ENCODE peak calls at places on chromosomes 3 and 15, in four cellular contexts. One of them, this sample, is unnamed.

GRCh38 chr3:197487911-197488391 is 67.8 kb downstream of the BDH1 start:
- DNase-seq in K562: no peak
- DNase-seq in coronary artery: no peak
- DNase-seq in MCF 10A: peak
- DNase-seq in this sample: no peak

GRCh38 chr15:27854601-27855000 is 244.5 kb downstream of the OCA2 start:
- DNase-seq in coronary artery: no peak
- DNase-seq in MCF 10A: no peak
- DNase-seq in K562: no peak
- DNase-seq in this sample: no peak

GRCh38 chr3:50155891-50156290 is 767 bp downstream of the SEMA3F start:
- DNase-seq in coronary artery: no peak
- DNase-seq in MCF 10A: peak
- DNase-seq in K562: no peak
- DNase-seq in this sample: no peak

GRCh38 chr15:58724471-58724870 is 25.0 kb downstream of the ADAM10 start:
- DNase-seq in coronary artery: no peak
- DNase-seq in MCF 10A: no peak
- DNase-seq in K562: no peak
- DNase-seq in this sample: no peak

GRCh38 chr15:60819860-60820259 is 340.9 kb upstream of the ICE2 start:
- DNase-seq in K562: no peak
- DNase-seq in coronary artery: no peak
- DNase-seq in MCF 10A: peak
- DNase-seq in this sample: no peak

GRCh38 chr3:197709135-197709534 is 27.6 kb downstream of the RUBCN start:
- DNase-seq in coronary artery: no peak
- DNase-seq in K562: no peak
- DNase-seq in MCF 10A: no peak
- DNase-seq in this sample: no peak

GRCh38 chr15:101028772-101029438 is 109.7 kb downstream of the LRRK1 start:
- DNase-seq in coronary artery: no peak
- DNase-seq in MCF 10A: no peak
- DNase-seq in K562: no peak
- DNase-seq in this sample: no peak

GRCh38 chr3:135125171-135125801 is 330.2 kb downstream of the EPHB1 start:
- DNase-seq in MCF 10A: peak
- DNase-seq in coronary artery: no peak
- DNase-seq in K562: peak
- DNase-seq in this sample: peak

GRCh38 chr15:60118146-60118545 is 114.0 kb downstream of the FOXB1 start:
- DNase-seq in coronary artery: no peak
- DNase-seq in MCF 10A: no peak
- DNase-seq in K562: no peak
- DNase-seq in this sample: no peak

GRCh38 chr15:29616512-29616911 is 205.8 kb downstream of the TJP1 start:
- DNase-seq in MCF 10A: no peak
- DNase-seq in K562: no peak
- DNase-seq in coronary artery: no peak
- DNase-seq in this sample: no peak

GRCh38 chr15:29612096-29612495 is 210.2 kb downstream of the TJP1 start:
- DNase-seq in MCF 10A: peak
- DNase-seq in coronary artery: no peak
- DNase-seq in K562: no peak
- DNase-seq in this sample: peak

GRCh38 chr15:29612701-29613100 is 209.6 kb downstream of the TJP1 start:
- DNase-seq in coronary artery: no peak
- DNase-seq in MCF 10A: no peak
- DNase-seq in K562: no peak
- DNase-seq in this sample: no peak

GRCh38 chr15:29615791-29616190 is 206.5 kb downstream of the TJP1 start:
- DNase-seq in coronary artery: no peak
- DNase-seq in K562: no peak
- DNase-seq in MCF 10A: no peak
- DNase-seq in this sample: no peak

GRCh38 chr15:29613951-29614382 is 208.3 kb downstream of the TJP1 start:
- DNase-seq in K562: peak
- DNase-seq in MCF 10A: peak
- DNase-seq in coronary artery: no peak
- DNase-seq in this sample: no peak
- TF ChIP-seq CTCF in K562: peak
- TF ChIP-seq CTCF in MCF 10A: peak
- TF ChIP-seq CTCF in coronary artery: no peak
- TF ChIP-seq CTCF in this sample: no peak

DNA sequence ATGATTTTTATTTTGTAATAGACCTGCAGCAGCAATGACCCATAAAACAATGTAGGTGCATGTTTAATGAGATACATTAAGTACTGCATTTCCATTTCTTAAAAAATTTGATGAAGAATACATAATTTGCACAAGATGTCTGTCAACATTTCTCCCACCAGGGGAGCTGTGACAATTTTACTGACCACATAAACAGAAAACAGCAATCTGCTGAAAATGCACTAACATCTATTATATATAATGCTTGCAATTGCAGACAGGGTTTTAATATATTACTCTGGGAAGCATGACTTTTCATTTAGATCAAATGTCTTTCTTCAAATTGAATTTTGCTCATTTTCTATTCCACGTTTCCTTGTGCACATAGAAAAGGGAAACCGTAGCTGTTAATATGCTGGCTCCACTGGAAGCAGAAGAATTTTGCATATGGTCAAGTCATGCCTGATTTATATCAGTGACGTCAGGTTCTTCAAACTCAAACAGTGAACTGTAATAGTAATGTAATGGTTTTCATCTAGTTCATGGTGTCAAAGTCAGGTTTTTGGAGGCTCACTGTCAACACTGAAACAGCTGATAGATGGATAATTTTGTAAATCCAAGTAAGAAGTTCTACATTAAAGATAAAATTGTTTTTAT is 79.8 kb upstream of the IGF1R start:
- DNase-seq in K562: no peak
- DNase-seq in coronary artery: no peak
- DNase-seq in MCF 10A: no peak
- DNase-seq in this sample: no peak
- TF ChIP-seq CTCF in K562: no peak
- TF ChIP-seq CTCF in coronary artery: no peak
- TF ChIP-seq CTCF in MCF 10A: peak
- TF ChIP-seq CTCF in this sample: peak

GRCh38 chr3:193010191-193010590 is 92.5 kb upstream of the MB21D2 start:
- DNase-seq in K562: no peak
- DNase-seq in coronary artery: no peak
- DNase-seq in MCF 10A: no peak
- DNase-seq in this sample: no peak

GRCh38 chr3:193011956-193012355 is 94.3 kb upstream of the MB21D2 start:
- DNase-seq in K562: no peak
- DNase-seq in coronary artery: no peak
- DNase-seq in MCF 10A: no peak
- DNase-seq in this sample: no peak

DNA sequence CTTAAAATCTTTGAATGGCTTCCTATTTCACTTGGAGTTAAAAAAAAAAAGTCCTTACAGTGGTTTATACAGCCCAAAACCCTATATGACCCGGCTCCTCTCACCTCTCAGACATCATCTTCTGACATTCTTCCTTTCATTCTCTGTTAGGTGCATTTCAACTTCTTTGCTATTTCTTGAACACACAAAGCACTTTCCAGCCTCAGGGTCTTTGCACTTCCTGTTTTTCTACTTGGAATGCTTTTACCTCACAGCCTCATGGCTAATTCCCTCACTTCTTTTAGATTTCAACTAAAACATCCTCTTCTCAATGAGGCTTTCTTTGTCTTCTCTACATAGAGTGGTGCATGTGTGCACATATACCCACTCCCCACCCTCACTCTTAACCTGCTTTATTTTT is 91.0 kb upstream of the MB21D2 start:
- DNase-seq in K562: no peak
- DNase-seq in coronary artery: no peak
- DNase-seq in MCF 10A: no peak
- DNase-seq in this sample: no peak
- TF ChIP-seq CTCF in K562: no peak
- TF ChIP-seq CTCF in coronary artery: no peak
- TF ChIP-seq CTCF in MCF 10A: no peak
- TF ChIP-seq CTCF in this sample: no peak

GRCh38 chr3:122985539-122985938 is 42.0 kb downstream of the SEMA5B start:
- DNase-seq in K562: no peak
- DNase-seq in MCF 10A: no peak
- DNase-seq in coronary artery: no peak
- DNase-seq in this sample: no peak

GRCh38 chr3:122984007-122984406 is 43.6 kb downstream of the SEMA5B start:
- DNase-seq in K562: no peak
- DNase-seq in MCF 10A: no peak
- DNase-seq in coronary artery: no peak
- DNase-seq in this sample: no peak

GRCh38 chr3:122978569-122978968 is 49.0 kb downstream of the SEMA5B start:
- DNase-seq in K562: no peak
- DNase-seq in coronary artery: no peak
- DNase-seq in MCF 10A: no peak
- DNase-seq in this sample: no peak

GRCh38 chr3:122984650-122985049 is 42.9 kb downstream of the SEMA5B start:
- DNase-seq in coronary artery: no peak
- DNase-seq in K562: no peak
- DNase-seq in MCF 10A: no peak
- DNase-seq in this sample: no peak

GRCh38 chr3:122982202-122983185 is 45.1 kb downstream of the SEMA5B start:
- DNase-seq in coronary artery: no peak
- DNase-seq in MCF 10A: no peak
- DNase-seq in K562: no peak
- DNase-seq in this sample: peak
- TF ChIP-seq CTCF in coronary artery: no peak
- TF ChIP-seq CTCF in MCF 10A: no peak
- TF ChIP-seq CTCF in K562: peak
- TF ChIP-seq CTCF in this sample: no peak

This sample was measured in endothelial cell.